ENCODE peak calls at places on chromosomes 5 and 9, in four cellular contexts. Y is HL-60, P is GM12878, T is K562. N is an unnamed sample.
A peak's percentile ranks its signal among the peaks of the same experiment; 100 is the strongest.

GRCh38 chr5:143924311-143924710 is 112.3 kb downstream of the HMHB1 start:
- DNase-seq in Y (no peak), P (no peak), T (no peak), N (no peak)

GRCh38 chr5:133235696-133236426 is 184.0 kb downstream of the HSPA4 start:
- DNase-seq in Y (no peak), P (no peak), T (no peak), N (no peak)

GRCh38 chr5:170437621-170438375 is 48.6 kb upstream of the KCNMB1 start:
- DNase-seq in Y (no peak), P (no peak), T (no peak), N (no peak)

GRCh38 chr5:36300927-36301540 is 668 bp downstream of the RANBP3L start:
- DNase-seq in Y (no peak), P (no peak), T (no peak), N (no peak)

GRCh38 chr9:84174486-84174885 is 166.1 kb downstream of the SLC28A3 start:
- DNase-seq in Y (peak; percentile 17), P (no peak), T (no peak), N (no peak)

GRCh38 chr9:18457498-18457897 is 16.5 kb upstream of the ADAMTSL1 start:
- DNase-seq in Y (no peak), P (no peak), T (no peak), N (no peak)

GRCh38 chr5:10283927-10284635 is 23.6 kb downstream of the CMBL start:
- DNase-seq in Y (peak; percentile 81), P (peak; percentile 40), T (peak; percentile 94), N (peak; percentile 67)

GRCh38 chr9:133250741-133251170 is 24.2 kb downstream of the ABO start:
- DNase-seq in Y (no peak), P (no peak), T (no peak), N (no peak)

GRCh38 chr5:143582869-143583268 is 179.4 kb upstream of the NR3C1 start:
- DNase-seq in Y (no peak), P (no peak), T (peak; percentile 7), N (no peak)

GRCh38 chr5:154723740-154724505 is 31.3 kb upstream of the LARP1 start:
- DNase-seq in Y (no peak), P (no peak), T (peak; percentile 69), N (no peak)

GRCh38 chr9:109779711-109780452 is at the start of gene PALM2AKAP2:
- DNase-seq in Y (no peak), P (no peak), T (peak; percentile 2), N (peak; percentile 25)

GRCh38 chr5:172594867-172595466 is 46.1 kb upstream of the NEURL1B start:
- DNase-seq in Y (no peak), P (no peak), T (no peak), N (no peak)

GRCh38 chr9:108551030-108551964 is 304.5 kb downstream of the ACTL7B start:
- DNase-seq in Y (no peak), P (no peak), T (no peak), N (no peak)

GRCh38 chr5:78538240-78538850 is 110.2 kb downstream of the LHFPL2 start:
- DNase-seq in Y (no peak), P (no peak), T (no peak), N (no peak)

GRCh38 chr9:123044556-123044955 is 11.1 kb downstream of the GPR21 start:
- DNase-seq in Y (no peak), P (no peak), T (no peak), N (no peak)

GRCh38 chr9:18379073-18379811 is 94.7 kb upstream of the ADAMTSL1 start:
- DNase-seq in Y (no peak), P (no peak), T (no peak), N (no peak)

GRCh38 chr9:14281136-14281795 is 32.7 kb downstream of the NFIB start:
- DNase-seq in Y (no peak), P (no peak), T (no peak), N (no peak)

GRCh38 chr5:65150599-65150998 is 331.1 kb downstream of the ADAMTS6 start:
- DNase-seq in Y (no peak), P (no peak), T (no peak), N (no peak)

GRCh38 chr9:135272608-135273007 is 185.1 kb downstream of the OLFM1 start:
- DNase-seq in Y (no peak), P (no peak), T (no peak), N (no peak)

GRCh38 chr5:132483101-132483500 is 7.5 kb downstream of the IRF1 start:
- DNase-seq in Y (no peak), P (no peak), T (no peak), N (no peak)

GRCh38 chr5:10533218-10533617 is 30.7 kb upstream of the ANKRD33B start:
- DNase-seq in Y (no peak), P (no peak), T (no peak), N (no peak)

GRCh38 chr5:141373673-141374317 is at the start of gene PCDHGA6:
- DNase-seq in Y (no peak), P (no peak), T (no peak), N (no peak)

GRCh38 chr5:92544042-92544441 is 1037.0 kb downstream of the NR2F1-AS1 start:
- DNase-seq in Y (no peak), P (no peak), T (no peak), N (no peak)

GRCh38 chr5:150263339-150263738 is 26.2 kb downstream of the CAMK2A start:
- DNase-seq in Y (no peak), P (no peak), T (no peak), N (no peak)

GRCh38 chr9:84710701-84711397 is 41.3 kb downstream of the NTRK2 start:
- DNase-seq in Y (no peak), P (no peak), T (no peak), N (no peak)

GRCh38 chr5:59873113-59873512 is 20.4 kb downstream of the PDE4D start:
- DNase-seq in Y (no peak), P (no peak), T (no peak), N (no peak)

GRCh38 chr9:15873573-15874177 is 320.8 kb downstream of the CCDC171 start:
- DNase-seq in Y (no peak), P (no peak), T (peak; percentile 30), N (no peak)

GRCh38 chr5:83378624-83379259 is 92.8 kb upstream of the VCAN start:
- DNase-seq in Y (no peak), P (no peak), T (no peak), N (no peak)

GRCh38 chr9:129319938-129320481 is 141.9 kb upstream of the IER5L start:
- DNase-seq in Y (no peak), P (no peak), T (no peak), N (no peak)
- TF ChIP-seq SPI1 in Y (no peak), P (no peak), T (no peak), N (no peak)

GRCh38 chr9:104907278-104907951 is 20.5 kb downstream of the ABCA1 start:
- DNase-seq in Y (no peak), P (no peak), T (no peak), N (no peak)

GRCh38 chr9:104903609-104904008 is 24.3 kb downstream of the ABCA1 start:
- DNase-seq in Y (no peak), P (no peak), T (no peak), N (no peak)

GRCh38 chr9:104905931-104906330 is 22.0 kb downstream of the ABCA1 start:
- DNase-seq in Y (no peak), P (no peak), T (no peak), N (no peak)

GRCh38 chr9:104905153-104905901 is 22.6 kb downstream of the ABCA1 start:
- DNase-seq in Y (no peak), P (no peak), T (no peak), N (no peak)

GRCh38 chr9:104906441-104907277 is 21.3 kb downstream of the ABCA1 start:
- DNase-seq in Y (no peak), P (no peak), T (no peak), N (no peak)
- TF ChIP-seq POLR2AphosphoS5 in Y (no peak), P (no peak), T (no peak), N (no peak)

GRCh38 chr9:12717907-12718306 is 24.7 kb downstream of the TYRP1 start:
- DNase-seq in Y (no peak), P (no peak), T (no peak), N (no peak)

GRCh38 chr9:12716823-12717222 is 23.6 kb downstream of the TYRP1 start:
- DNase-seq in Y (no peak), P (no peak), T (no peak), N (no peak)

GRCh38 chr9:12708562-12709298 is 15.5 kb downstream of the TYRP1 start:
- DNase-seq in Y (no peak), P (no peak), T (no peak), N (no peak)

GRCh38 chr9:12715268-12715667 is 22.1 kb downstream of the TYRP1 start:
- DNase-seq in Y (no peak), P (no peak), T (no peak), N (no peak)

DNA sequence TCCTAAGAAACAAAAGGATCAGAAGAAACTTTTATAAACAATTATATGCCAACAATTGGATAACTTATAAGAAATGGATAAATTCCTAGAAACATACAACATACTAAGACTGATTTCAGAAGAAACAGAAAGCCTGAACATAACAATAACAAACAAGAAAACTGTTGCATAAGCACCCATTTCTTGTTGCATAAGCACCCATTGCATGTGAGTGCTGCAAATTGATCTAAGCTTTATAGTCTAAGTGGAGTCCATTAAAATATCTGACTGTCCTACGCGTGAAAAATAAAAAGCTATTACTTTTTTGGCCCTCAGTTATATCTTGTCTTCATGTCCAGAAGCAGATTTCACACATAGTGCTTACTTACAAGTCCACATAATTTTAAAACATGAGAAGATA is 19.3 kb downstream of the TYRP1 start:
- DNase-seq in Y (no peak), P (no peak), T (no peak), N (no peak)
- TF ChIP-seq SPI1 in Y (no peak), P (no peak), T (no peak), N (no peak)

GRCh38 chr5:109468737-109469420 is 59.1 kb upstream of the PJA2 start:
- DNase-seq in Y (peak; percentile 78), P (peak; percentile 63), T (peak; percentile 95), N (peak; percentile 19)
- TF ChIP-seq POLR2AphosphoS5 in Y (peak; percentile 25), P (peak; percentile 81), T (peak; percentile 67), N (no peak)

GRCh38 chr5:135018457-135018856 is 15.6 kb downstream of the PITX1 start:
- DNase-seq in Y (no peak), P (no peak), T (no peak), N (no peak)
- TF ChIP-seq SPI1 in Y (no peak), P (no peak), T (no peak), N (no peak)

GRCh38 chr9:107176701-107177100 is 106.4 kb upstream of the RAD23B start:
- DNase-seq in Y (no peak), P (no peak), T (no peak), N (no peak)
- TF ChIP-seq POLR2AphosphoS5 in Y (no peak), P (no peak), T (no peak), N (no peak)